ENCODE peak calls at places on chromosomes 16 and 17, in nine cellular contexts. D is AG10803, K is heart left ventricle, H is hepatocyte, X is thoracic aorta, C is adrenal gland, Z is IMR-90, S is astrocyte of the cerebellum, Y is AG09309. G is an unnamed sample.

GRCh38 chr17:3049705-3050295 is 13.6 kb downstream of the OR1D5 start:
- DNase-seq in H (no peak), Y (no peak), X (no peak), C (no peak), K (no peak), D (no peak), S (no peak), Z (no peak), G (no peak)

GRCh38 chr17:68821860-68822693 is 133.1 kb downstream of the ABCA8 start:
- DNase-seq in K (no peak), H (peak), D (peak), C (peak), Z (peak), Y (peak), X (no peak), S (peak), G (no peak)

GRCh38 chr17:74119960-74120359 is 83.5 kb upstream of the RPL38 start:
- DNase-seq in H (no peak), S (no peak), Z (no peak), D (no peak), K (no peak), C (no peak), X (no peak), Y (no peak), G (no peak)

GRCh38 chr17:12081720-12082119 is 61.0 kb downstream of the MAP2K4 start:
- DNase-seq in S (no peak), H (no peak), Y (no peak), C (no peak), X (no peak), Z (no peak), K (no peak), D (no peak), G (no peak)

GRCh38 chr16:28572659-28573510 is 19.2 kb downstream of the SGF29 start:
- DNase-seq in D (peak), H (peak), Y (no peak), S (no peak), Z (peak), X (no peak), C (no peak), K (peak), G (no peak)

GRCh38 chr16:56270828-56271227 is 79.5 kb downstream of the GNAO1 start:
- DNase-seq in S (no peak), Y (no peak), Z (no peak), X (no peak), K (no peak), D (no peak), H (no peak), C (no peak), G (no peak)

GRCh38 chr17:55609737-55610201 is 98.5 kb upstream of the SMIM36 start:
- DNase-seq in Y (no peak), H (no peak), S (no peak), X (no peak), Z (peak), C (peak), D (peak), K (no peak), G (no peak)

GRCh38 chr16:67169642-67170167 is 633 bp upstream of the NOL3 start:
- DNase-seq in H (peak), C (peak), K (no peak), S (no peak), Z (no peak), Y (no peak), X (no peak), D (no peak), G (peak)

GRCh38 chr16:80347900-80348299 is 192.9 kb upstream of the DYNLRB2 start:
- DNase-seq in S (no peak), H (no peak), Y (no peak), X (no peak), Z (no peak), K (peak), D (peak), C (no peak), G (no peak)

GRCh38 chr17:19002805-19003542 is 1.6 kb downstream of the FAM83G start:
- DNase-seq in Z (peak), S (peak), K (no peak), X (no peak), D (peak), H (no peak), Y (no peak), C (no peak), G (no peak)

GRCh38 chr17:27669850-27670249 is 38.9 kb downstream of the LGALS9 start:
- DNase-seq in X (no peak), Y (no peak), K (no peak), C (no peak), D (no peak), Z (no peak), S (no peak), H (no peak), G (no peak)

GRCh38 chr16:51524555-51525373 is 373.7 kb upstream of the SALL1 start:
- DNase-seq in S (peak), C (no peak), K (no peak), X (no peak), Z (peak), H (no peak), Y (peak), D (peak), G (no peak)

GRCh38 chr16:49663081-49664057 is 192.5 kb downstream of the ZNF423 start:
- DNase-seq in C (no peak), K (peak), Y (no peak), H (peak), S (peak), Z (no peak), D (peak), X (peak), G (no peak)

GRCh38 chr17:38550661-38551060 is 55.1 kb downstream of the SRCIN1 start:
- DNase-seq in D (peak), Z (peak), S (no peak), C (peak), Y (peak), K (peak), H (no peak), X (peak), G (peak)

GRCh38 chr16:55418586-55418985 is 60.4 kb upstream of the MMP2 start:
- DNase-seq in K (no peak), D (peak), S (no peak), X (no peak), H (peak), C (no peak), Y (no peak), Z (peak), G (no peak)

GRCh38 chr16:46898006-46898405 is 13.8 kb downstream of the GPT2 start:
- DNase-seq in D (no peak), C (no peak), Z (no peak), X (no peak), S (no peak), K (no peak), H (no peak), Y (no peak), G (no peak)

GRCh38 chr16:52492789-52493357 is 54.1 kb downstream of the TOX3 start:
- DNase-seq in H (peak), K (no peak), S (no peak), C (no peak), Y (no peak), X (no peak), D (no peak), Z (no peak), G (no peak)

GRCh38 chr17:64774888-64775600 is 112.9 kb upstream of the SMURF2 start:
- DNase-seq in Z (no peak), C (no peak), X (no peak), D (no peak), S (no peak), K (peak), Y (no peak), H (no peak), G (no peak)

GRCh38 chr17:22511431-22511830 is 819.1 kb downstream of the KCNJ18 start:
- DNase-seq in D (no peak), C (no peak), S (no peak), K (no peak), X (no peak), Y (no peak), H (no peak), Z (no peak), G (no peak)

GRCh38 chr17:63531022-63531965 is 8.1 kb downstream of the KCNH6 start:
- DNase-seq in C (peak), D (peak), H (no peak), S (no peak), K (no peak), Z (no peak), Y (no peak), X (no peak), G (peak)

GRCh38 chr16:47019563-47019962 is 46.1 kb upstream of the DNAJA2 start:
- DNase-seq in H (no peak), S (no peak), Y (no peak), X (no peak), Z (no peak), C (no peak), D (no peak), K (no peak), G (no peak)

GRCh38 chr16:29663020-29663828 is at the start of gene SPN:
- DNase-seq in H (no peak), Y (no peak), Z (no peak), X (no peak), S (no peak), C (no peak), D (no peak), K (no peak), G (no peak)

GRCh38 chr16:31877876-31878642 is 4.5 kb downstream of the ZNF267 start:
- DNase-seq in K (no peak), Y (no peak), C (no peak), D (no peak), H (no peak), X (no peak), Z (no peak), S (no peak), G (no peak)

GRCh38 chr16:3717235-3718018 is at the start of gene TRAP1:
- DNase-seq in Z (peak), S (peak), H (peak), Y (peak), K (peak), C (peak), D (peak), X (peak), G (peak)

DNA sequence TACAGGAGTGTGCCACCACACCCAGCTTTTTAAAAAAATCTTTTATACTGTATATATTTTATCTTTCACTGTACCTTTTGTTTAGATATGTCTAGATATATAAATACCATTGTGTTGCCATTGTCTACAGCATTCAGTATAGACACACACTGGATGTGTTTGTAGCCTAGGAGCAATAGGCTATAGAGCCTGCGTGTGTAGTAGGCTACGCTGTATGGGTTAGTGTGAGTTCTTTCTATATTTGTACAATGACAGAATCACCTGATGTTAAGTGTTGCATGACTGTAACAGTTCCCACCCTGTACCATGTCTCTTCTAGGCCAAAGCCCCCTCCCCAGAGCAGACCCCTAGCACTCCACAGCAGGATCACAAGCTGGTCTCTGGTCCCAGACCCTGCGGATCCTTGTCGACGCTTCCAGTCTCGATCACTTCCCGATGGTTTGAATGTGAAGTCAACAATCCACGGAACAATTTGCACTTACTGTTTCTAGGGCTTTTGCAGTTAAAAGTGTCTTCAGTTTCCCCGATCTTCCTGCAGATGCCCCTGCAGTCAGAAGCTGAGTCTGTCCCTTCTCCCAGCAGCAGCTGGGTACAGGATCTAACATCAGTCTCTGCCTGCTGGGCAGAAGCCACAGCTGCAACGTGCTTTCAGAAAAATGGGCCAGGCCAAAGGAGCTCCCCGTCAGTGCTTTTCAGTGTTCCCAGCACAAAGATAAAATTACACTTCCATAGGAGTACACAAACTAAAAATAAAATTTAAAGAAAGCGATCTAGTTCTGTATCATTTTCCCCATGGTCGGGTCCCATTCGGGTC is 35.3 kb downstream of the ADAM11 start:
- DNase-seq in Z (no peak), Y (no peak), D (no peak), X (no peak), S (no peak), K (no peak), H (no peak), C (no peak), G (no peak)
- TF ChIP-seq CTCF in Z (no peak), Y (no peak), D (no peak), X (no peak), S (no peak), K (no peak), H (no peak), C (no peak), G (no peak)

GRCh38 chr16:83967838-83968482 is at the start of gene NECAB2:
- DNase-seq in D (peak), C (no peak), S (no peak), Y (no peak), X (no peak), K (peak), Z (peak), H (peak), G (peak)
- H3K4me3 ChIP-seq in D (peak), C (peak), S (peak), Y (peak), X (peak), K (peak), Z (peak), H (no peak), G (no peak)

GRCh38 chr17:35023538-35023937 is 40.0 kb downstream of the RFFL start:
- DNase-seq in K (no peak), S (no peak), Z (no peak), D (no peak), H (no peak), C (no peak), X (no peak), Y (no peak), G (no peak)

GRCh38 chr17:35019386-35020179 is 39.3 kb downstream of the LIG3 start:
- DNase-seq in D (no peak), S (no peak), C (no peak), Y (no peak), K (no peak), X (no peak), H (no peak), Z (no peak), G (no peak)

GRCh38 chr17:35021520-35022380 is 41.4 kb downstream of the LIG3 start:
- DNase-seq in H (no peak), C (no peak), D (no peak), X (no peak), Z (no peak), K (no peak), Y (no peak), S (no peak), G (no peak)

GRCh38 chr17:35025541-35025940 is 38.0 kb downstream of the RFFL start:
- DNase-seq in S (no peak), C (no peak), K (no peak), X (no peak), D (no peak), H (no peak), Z (no peak), Y (no peak), G (no peak)

GRCh38 chr17:35022536-35023063 is 40.9 kb downstream of the RFFL start:
- DNase-seq in K (peak), S (peak), C (peak), X (peak), Y (peak), D (peak), Z (peak), H (peak), G (no peak)
- TF ChIP-seq CTCF in K (no peak), S (peak), C (no peak), X (peak), Y (peak), D (peak), Z (peak), H (no peak), G (no peak)

GRCh38 chr16:7303014-7303676 is 29.5 kb upstream of the RBFOX1 start:
- DNase-seq in D (no peak), Z (no peak), H (peak), C (no peak), Y (no peak), S (no peak), K (no peak), X (no peak), G (no peak)

GRCh38 chr16:7304932-7305331 is 27.7 kb upstream of the RBFOX1 start:
- DNase-seq in Z (no peak), K (no peak), X (no peak), H (no peak), Y (no peak), D (no peak), S (no peak), C (no peak), G (no peak)

GRCh38 chr16:7303677-7304200 is 28.9 kb upstream of the RBFOX1 start:
- DNase-seq in D (no peak), K (no peak), C (no peak), S (no peak), Y (no peak), H (no peak), Z (no peak), X (no peak), G (no peak)

DNA sequence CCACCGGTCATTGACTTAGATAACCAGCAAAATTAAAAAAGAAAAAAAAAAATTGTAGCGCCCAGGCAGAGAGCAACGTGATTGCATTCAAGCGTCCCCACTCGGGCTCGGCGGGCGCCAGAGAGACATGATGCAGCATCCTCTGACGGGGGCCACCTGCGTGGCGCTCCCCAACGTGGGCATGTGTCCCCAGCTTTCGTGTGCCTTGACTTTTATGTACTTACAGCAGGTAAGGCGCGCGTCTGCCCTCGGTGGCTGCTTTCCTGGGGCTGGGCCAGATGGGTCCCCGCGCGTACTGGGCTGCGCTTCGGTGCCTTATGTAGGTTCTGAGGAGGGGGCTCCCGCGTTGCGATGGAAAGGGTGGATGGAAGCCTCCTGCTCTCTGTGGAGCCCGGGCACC is 28.4 kb upstream of the RBFOX1 start:
- DNase-seq in K (no peak), H (no peak), Z (no peak), X (no peak), D (no peak), C (no peak), S (no peak), Y (no peak), G (no peak)
- H3K4me3 ChIP-seq in K (peak), H (no peak), Z (no peak), X (no peak), D (no peak), C (no peak), S (no peak), Y (no peak), G (no peak)

GRCh38 chr17:47095268-47095667 is 93.8 kb downstream of the CDC27 start:
- DNase-seq in H (no peak), K (no peak), D (no peak), X (no peak), Y (no peak), C (no peak), Z (no peak), S (no peak), G (no peak)

GRCh38 chr17:47099451-47099986 is 89.6 kb downstream of the CDC27 start:
- DNase-seq in D (no peak), X (no peak), C (no peak), K (no peak), H (no peak), Z (no peak), Y (no peak), S (no peak), G (no peak)

GRCh38 chr17:47102914-47103313 is 86.2 kb downstream of the CDC27 start:
- DNase-seq in D (no peak), X (no peak), C (no peak), K (no peak), Z (no peak), H (no peak), Y (no peak), S (no peak), G (no peak)

GRCh38 chr17:47096343-47096742 is 92.8 kb downstream of the CDC27 start:
- DNase-seq in K (no peak), Y (no peak), Z (no peak), X (no peak), S (no peak), D (no peak), H (no peak), C (no peak), G (no peak)

GRCh38 chr17:47099987-47100711 is 88.9 kb downstream of the CDC27 start:
- DNase-seq in C (peak), K (peak), H (peak), Y (peak), D (peak), Z (peak), X (peak), S (peak), G (peak)
- TF ChIP-seq CTCF in C (peak), K (peak), H (no peak), Y (no peak), D (no peak), Z (no peak), X (no peak), S (no peak), G (no peak)

DNA sequence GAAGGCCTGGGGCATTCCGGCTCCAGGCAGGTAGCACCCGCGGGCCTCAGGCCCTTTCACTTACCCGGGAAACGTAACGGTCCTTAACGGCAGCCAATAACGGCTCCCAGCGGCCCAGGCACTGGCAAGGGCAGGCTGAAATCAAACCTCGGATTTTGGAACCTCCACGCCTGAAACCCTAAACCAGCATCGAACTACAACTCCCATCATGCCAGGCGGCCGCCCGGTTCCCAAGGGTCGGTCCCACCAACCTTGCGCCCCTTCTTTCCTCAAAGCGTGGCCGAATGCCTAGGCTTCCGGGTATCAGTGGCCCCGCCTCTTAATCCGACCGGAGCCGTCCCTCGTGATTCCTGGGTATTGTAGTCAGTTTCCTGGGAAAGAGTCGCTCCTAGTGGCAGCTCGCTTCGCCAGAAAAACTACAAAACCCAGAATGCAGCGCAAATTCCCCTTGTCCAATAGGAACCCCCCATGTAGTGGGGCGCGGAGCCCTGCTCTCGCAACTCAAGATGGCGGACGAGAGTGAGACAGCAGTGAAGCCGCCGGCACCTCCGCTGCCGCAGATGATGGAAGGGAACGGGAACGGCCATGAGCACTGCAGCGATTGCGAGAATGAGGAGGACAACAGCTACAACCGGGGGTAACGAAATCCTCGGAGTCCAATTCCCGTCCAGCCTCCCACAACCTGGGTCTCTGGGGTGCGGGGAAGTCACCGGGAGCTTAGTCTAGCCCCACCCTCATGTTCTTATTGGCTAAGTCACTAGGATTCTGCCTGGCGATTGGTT is at the start of gene NMT1:
- DNase-seq in K (peak), Z (peak), S (peak), Y (peak), C (peak), H (peak), X (peak), D (peak), G (peak)
- H3K4me3 ChIP-seq in K (peak), Z (peak), S (peak), Y (peak), C (peak), H (peak), X (peak), D (peak), G (peak)

GRCh38 chr17:40248507-40248906 is 29.4 kb downstream of the WIPF2 start:
- DNase-seq in S (no peak), C (no peak), X (no peak), Z (no peak), D (no peak), Y (no peak), K (no peak), H (no peak), G (no peak)
- TF ChIP-seq CTCF in S (no peak), C (no peak), X (no peak), Z (no peak), D (no peak), Y (no peak), K (no peak), H (no peak), G (no peak)

GRCh38 chr16:87391950-87392822 is at the start of gene MAP1LC3B:
- DNase-seq in S (peak), Y (peak), H (peak), K (peak), Z (peak), X (peak), D (peak), C (peak), G (peak)
- H3K4me3 ChIP-seq in S (peak), Y (peak), H (peak), K (peak), Z (peak), X (peak), D (peak), C (peak), G (peak)

G was measured in BE2C.